ENCODE peak calls at places on chromosomes 5 and 9, in five cellular contexts. C, I, D, Y and R are unnamed samples.

GRCh38 chr9:77879344-77880089 is 152.1 kb downstream of the GNAQ start:
- DNase-seq in D (peak), Y (no peak), I (no peak), C (no peak), R (peak)

GRCh38 chr9:135090547-135090946 is 3.1 kb downstream of the OLFM1 start:
- DNase-seq in Y (no peak), D (no peak), C (no peak), I (no peak), R (peak)

GRCh38 chr5:170108266-170108785 is 2.6 kb downstream of the FOXI1 start:
- DNase-seq in I (peak), C (peak), D (no peak), Y (no peak), R (no peak)

GRCh38 chr9:89431930-89432725 is 65.8 kb downstream of the SEMA4D start:
- DNase-seq in D (no peak), Y (no peak), I (no peak), C (no peak), R (no peak)

GRCh38 chr9:89658401-89658800 is 53.6 kb downstream of the GADD45G start:
- DNase-seq in D (no peak), I (no peak), Y (no peak), C (no peak), R (no peak)

GRCh38 chr5:96157077-96157780 is 195.6 kb upstream of the ELL2 start:
- DNase-seq in Y (no peak), I (no peak), D (no peak), C (no peak), R (peak)

GRCh38 chr9:128683340-128684064 is 5.5 kb upstream of the SET start:
- DNase-seq in Y (no peak), C (peak), D (no peak), I (peak), R (no peak)

GRCh38 chr5:116626272-116626723 is 51.7 kb upstream of the SEMA6A start:
- DNase-seq in I (no peak), D (no peak), C (no peak), Y (no peak), R (no peak)

GRCh38 chr9:37264539-37264938 is 144.2 kb downstream of the ZCCHC7 start:
- DNase-seq in D (no peak), C (no peak), Y (no peak), I (no peak), R (no peak)

GRCh38 chr9:112784020-112784788 is 33.6 kb downstream of the SNX30 start:
- DNase-seq in Y (no peak), C (peak), I (no peak), D (no peak), R (no peak)

GRCh38 chr5:175478384-175479124 is at the start of gene SFXN1:
- DNase-seq in D (peak), C (peak), I (peak), Y (no peak), R (peak)

GRCh38 chr5:177176175-177176704 is 42.7 kb downstream of the NSD1 start:
- DNase-seq in C (no peak), I (no peak), Y (no peak), D (no peak), R (no peak)

GRCh38 chr5:71932131-71932635 is 175.1 kb upstream of the MAP1B start:
- DNase-seq in Y (no peak), C (no peak), D (peak), I (no peak), R (no peak)

GRCh38 chr5:50445281-50445949 is 4.3 kb upstream of the EMB start:
- DNase-seq in D (no peak), Y (peak), I (no peak), C (no peak), R (no peak)

GRCh38 chr5:168819004-168819626 is 239.9 kb upstream of the PANK3 start:
- DNase-seq in Y (no peak), I (no peak), D (no peak), C (no peak), R (no peak)
- TF ChIP-seq JUND in Y (no peak), I (no peak), D (no peak), C (no peak), R (no peak)

DNA sequence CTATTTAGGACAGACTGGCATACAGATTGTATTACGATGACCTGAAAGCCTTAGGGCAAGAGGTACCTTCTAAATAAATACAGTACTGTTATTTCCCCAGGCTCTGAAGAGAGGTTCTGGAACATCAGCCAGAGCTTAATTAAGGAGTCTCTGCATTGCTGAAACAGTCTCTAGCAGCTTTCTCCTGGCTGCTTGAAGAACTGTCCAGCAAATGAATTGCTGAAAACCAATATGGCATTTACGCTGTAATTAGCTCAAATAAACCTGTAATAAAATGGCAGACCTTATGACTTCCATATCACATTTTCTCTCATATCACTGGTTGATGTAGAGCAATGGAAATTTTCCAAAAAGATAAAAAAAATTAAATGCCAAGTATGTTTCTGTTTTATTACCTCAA is 636.3 kb downstream of the GABRG2 start:
- DNase-seq in D (no peak), Y (no peak), C (no peak), I (no peak), R (peak)
- TF ChIP-seq JUND in D (no peak), Y (no peak), C (no peak), I (no peak), R (no peak)

GRCh38 chr9:94991961-94992907 is 265.7 kb downstream of the AOPEP start:
- DNase-seq in D (no peak), Y (no peak), I (no peak), C (no peak), R (no peak)
- TF ChIP-seq JUND in D (no peak), Y (no peak), I (no peak), C (no peak), R (peak)

GRCh38 chr5:39716532-39716971 is 291.8 kb upstream of the DAB2 start:
- DNase-seq in I (peak), D (peak), C (peak), Y (no peak), R (peak)

GRCh38 chr5:39714036-39714698 is 289.4 kb upstream of the DAB2 start:
- DNase-seq in C (no peak), I (peak), Y (peak), D (peak), R (peak)

GRCh38 chr5:39717186-39717897 is 292.6 kb upstream of the DAB2 start:
- DNase-seq in Y (no peak), I (no peak), D (no peak), C (no peak), R (no peak)

GRCh38 chr5:39712316-39713223 is 287.8 kb upstream of the DAB2 start:
- DNase-seq in I (no peak), D (no peak), C (no peak), Y (no peak), R (no peak)

GRCh38 chr5:39713224-39713911 is 288.6 kb upstream of the DAB2 start:
- DNase-seq in Y (no peak), D (no peak), I (no peak), C (no peak), R (no peak)
- TF ChIP-seq JUND in Y (no peak), D (no peak), I (no peak), C (no peak), R (peak)

GRCh38 chr5:88984040-88984439 is 101.1 kb upstream of the MEF2C start:
- DNase-seq in C (no peak), I (no peak), D (no peak), Y (no peak), R (no peak)
- TF ChIP-seq JUND in C (no peak), I (no peak), D (no peak), Y (no peak), R (no peak)

DNA sequence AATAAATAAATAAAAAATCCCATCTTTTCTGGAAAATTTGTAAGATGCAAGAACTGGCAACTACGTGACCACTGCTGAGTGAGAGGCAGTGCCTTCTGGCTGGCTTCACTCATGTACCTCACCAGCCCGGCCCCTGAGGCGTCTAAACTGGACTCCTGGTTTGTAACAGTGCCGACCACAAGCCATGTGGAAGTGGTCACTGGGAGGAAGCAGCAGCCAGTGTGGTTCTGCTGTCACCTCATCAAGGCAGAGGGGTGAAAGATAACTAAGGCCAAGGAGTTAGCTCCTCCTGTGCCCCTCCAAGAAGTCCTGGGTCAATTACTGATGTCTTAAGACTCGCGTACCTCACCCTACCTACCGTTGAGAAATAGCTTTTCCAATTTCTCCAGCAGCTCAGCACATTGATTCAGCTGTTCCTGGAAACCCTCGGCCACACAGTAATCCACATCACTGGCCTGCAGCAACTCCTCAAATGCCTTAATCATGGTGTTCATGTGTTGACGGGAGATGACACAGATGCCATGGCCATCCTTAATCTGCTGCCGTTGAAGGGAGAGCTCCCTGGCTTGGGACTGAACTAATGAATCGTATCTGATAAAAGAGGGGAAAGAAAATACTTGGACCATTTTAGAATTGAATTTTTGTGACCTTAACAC is 142.9 kb downstream of the CDK5RAP2 start:
- DNase-seq in Y (no peak), D (no peak), I (no peak), C (no peak), R (no peak)
- TF ChIP-seq JUND in Y (no peak), D (no peak), I (no peak), C (no peak), R (no peak)

DNA sequence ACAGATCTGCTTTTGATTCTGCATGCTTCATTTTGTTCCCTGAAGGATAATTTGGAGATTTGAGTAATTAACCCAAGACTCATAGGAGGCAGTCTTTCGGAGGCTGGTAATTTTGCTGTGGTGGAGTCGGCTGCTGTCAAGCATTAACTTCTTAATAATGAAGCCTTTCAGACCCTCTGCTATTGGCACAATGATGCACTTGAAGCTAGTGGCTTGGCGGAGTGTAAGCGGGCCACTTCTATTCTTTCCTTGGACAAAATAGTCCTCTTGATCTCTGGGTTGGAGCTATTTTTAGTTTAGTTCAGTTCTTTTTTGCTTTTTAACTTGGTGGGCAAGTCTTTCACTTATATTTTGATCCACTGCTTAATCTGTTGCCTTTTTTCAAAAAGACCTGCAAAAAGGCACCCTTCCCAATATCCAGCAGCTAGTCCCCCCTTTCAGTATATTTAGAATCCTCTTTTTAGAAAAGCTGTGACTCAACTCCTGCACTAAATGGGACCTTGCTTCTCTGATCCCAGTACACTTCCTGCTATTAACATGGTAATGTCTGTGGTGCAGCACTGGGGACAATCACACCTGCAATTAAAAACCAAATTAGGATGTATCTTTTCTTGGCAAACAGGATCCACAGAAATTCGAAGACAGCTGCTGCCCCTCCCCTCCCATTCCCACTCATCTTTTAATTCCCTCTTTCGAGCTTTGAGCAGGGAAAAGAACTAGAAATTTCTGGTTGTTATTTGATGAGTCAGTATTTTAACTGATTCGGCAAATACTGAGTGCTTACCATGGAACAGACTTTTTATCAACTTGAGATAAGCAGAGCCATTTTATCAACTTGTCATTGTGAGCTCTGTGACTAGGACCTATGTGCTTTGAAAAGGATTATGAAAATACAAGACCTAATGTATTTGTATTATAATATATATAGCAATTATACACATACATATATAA is 169.4 kb upstream of the ANKRD55 start:
- DNase-seq in I (no peak), D (no peak), C (no peak), Y (no peak), R (no peak)
- TF ChIP-seq JUND in I (peak), D (no peak), C (no peak), Y (no peak), R (no peak)

GRCh38 chr5:120388016-120388781 is 75.9 kb upstream of the PRR16 start:
- DNase-seq in I (no peak), Y (no peak), D (no peak), C (no peak), R (no peak)
- TF ChIP-seq JUND in I (no peak), Y (no peak), D (no peak), C (no peak), R (no peak)

DNA sequence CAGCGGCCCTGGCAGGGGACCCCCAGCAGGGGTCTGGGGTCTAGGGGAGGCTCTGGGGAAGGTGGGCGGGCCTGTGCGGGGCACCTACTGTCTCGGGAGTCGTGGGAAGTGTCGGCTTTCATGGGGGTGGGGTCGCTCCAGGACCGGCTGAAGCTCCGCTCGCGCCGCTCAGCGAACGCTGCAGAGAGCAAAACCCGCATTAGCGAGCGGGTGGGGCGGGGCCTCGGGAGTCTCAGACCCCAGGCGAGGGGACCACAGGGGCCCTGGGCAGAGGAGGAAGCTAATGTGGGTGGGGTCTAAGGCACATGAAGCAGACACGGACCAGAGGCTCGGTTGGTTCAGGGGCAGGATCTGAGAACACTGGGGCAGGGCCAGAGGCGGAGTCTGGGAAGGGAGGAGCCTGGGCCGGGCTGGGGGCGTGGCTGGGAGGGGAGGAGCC is 5.5 kb downstream of the NSMF start:
- DNase-seq in I (peak), C (peak), Y (no peak), D (no peak), R (peak)
- TF ChIP-seq JUND in I (no peak), C (no peak), Y (no peak), D (no peak), R (no peak)

GRCh38 chr5:181200816-181201215 is 4.2 kb downstream of the TRIM7 start:
- DNase-seq in Y (no peak), I (no peak), C (no peak), D (no peak), R (no peak)
- TF ChIP-seq JUND in Y (no peak), I (no peak), C (no peak), D (no peak), R (no peak)